ENCODE peak calls at places on chromosome 20, in four cellular contexts. One of them, this sample, is unnamed.

GRCh38 chr20:50152394-50153152 is 950 bp downstream of the PEDS1 start:
- DNase-seq in K562: peak
- DNase-seq in HepG2: no peak
- DNase-seq in GM12878: no peak
- DNase-seq in this sample: no peak

GRCh38 chr20:50642288-50642803 is 49.0 kb downstream of the RIPOR3 start:
- DNase-seq in K562: no peak
- DNase-seq in HepG2: no peak
- DNase-seq in GM12878: no peak
- DNase-seq in this sample: peak

GRCh38 chr20:21534453-21534852 is 20.6 kb upstream of the NKX2-2 start:
- DNase-seq in K562: no peak
- DNase-seq in HepG2: no peak
- DNase-seq in GM12878: no peak
- DNase-seq in this sample: no peak

GRCh38 chr20:60224914-60225313 is 266.7 kb downstream of the CDH26 start:
- DNase-seq in K562: peak
- DNase-seq in HepG2: peak
- DNase-seq in GM12878: no peak
- DNase-seq in this sample: peak

GRCh38 chr20:18805881-18806280 is 7.7 kb upstream of the SCP2D1 start:
- DNase-seq in K562: no peak
- DNase-seq in HepG2: no peak
- DNase-seq in GM12878: no peak
- DNase-seq in this sample: no peak

GRCh38 chr20:16624106-16624505 is 50.9 kb upstream of the KIF16B start:
- DNase-seq in K562: peak
- DNase-seq in HepG2: peak
- DNase-seq in GM12878: no peak
- DNase-seq in this sample: no peak

GRCh38 chr20:49320460-49320859 is 42.6 kb upstream of the ZNFX1 start:
- DNase-seq in K562: no peak
- DNase-seq in HepG2: peak
- DNase-seq in GM12878: no peak
- DNase-seq in this sample: peak

GRCh38 chr20:3785240-3786125 is 1.1 kb downstream of the CENPB start:
- DNase-seq in K562: peak
- DNase-seq in HepG2: no peak
- DNase-seq in GM12878: no peak
- DNase-seq in this sample: no peak

DNA sequence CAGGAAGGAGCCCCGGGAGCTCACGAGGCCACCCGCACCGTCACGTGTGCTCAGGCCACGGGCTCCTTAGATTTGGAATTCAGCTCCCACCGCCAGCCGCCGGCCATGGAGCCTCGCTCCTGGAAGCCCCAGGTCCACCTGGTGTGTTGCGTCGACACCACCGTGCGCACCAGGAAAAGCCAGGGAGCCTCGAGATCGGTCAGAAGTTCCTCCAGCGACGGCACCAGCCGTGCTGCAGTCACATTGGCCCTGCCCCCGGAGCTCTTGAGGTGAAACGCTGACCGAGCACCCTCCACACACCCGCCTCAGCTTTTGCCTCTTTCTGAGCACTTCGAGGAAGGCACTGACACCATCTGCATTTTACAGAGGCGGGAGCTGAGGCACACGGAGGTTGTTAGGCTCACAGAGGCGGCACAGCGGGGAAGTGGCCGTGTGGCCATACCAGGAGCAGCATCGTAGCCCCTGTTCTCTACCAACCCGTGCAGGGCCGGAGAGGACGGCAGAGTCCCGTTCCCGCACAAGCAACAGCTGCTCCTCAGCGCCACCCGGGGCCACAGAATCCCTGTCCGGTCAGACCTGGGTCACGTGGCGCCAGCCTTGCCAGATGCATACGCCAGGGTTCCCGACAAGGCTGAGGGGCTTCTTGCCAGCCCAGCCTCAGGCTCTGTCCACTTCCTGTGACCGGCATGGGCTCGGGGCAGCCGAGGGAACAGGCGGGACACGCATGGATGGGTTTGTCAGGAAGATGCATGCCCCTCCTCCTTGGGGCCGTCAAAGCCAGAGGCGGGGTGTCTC is 7.6 kb downstream of the NKAIN4 start:
- DNase-seq in K562: peak
- DNase-seq in HepG2: no peak
- DNase-seq in GM12878: no peak
- DNase-seq in this sample: no peak
- TF ChIP-seq EP300 in K562: no peak
- TF ChIP-seq EP300 in HepG2: no peak
- TF ChIP-seq EP300 in GM12878: no peak
- TF ChIP-seq EP300 in this sample: no peak

DNA sequence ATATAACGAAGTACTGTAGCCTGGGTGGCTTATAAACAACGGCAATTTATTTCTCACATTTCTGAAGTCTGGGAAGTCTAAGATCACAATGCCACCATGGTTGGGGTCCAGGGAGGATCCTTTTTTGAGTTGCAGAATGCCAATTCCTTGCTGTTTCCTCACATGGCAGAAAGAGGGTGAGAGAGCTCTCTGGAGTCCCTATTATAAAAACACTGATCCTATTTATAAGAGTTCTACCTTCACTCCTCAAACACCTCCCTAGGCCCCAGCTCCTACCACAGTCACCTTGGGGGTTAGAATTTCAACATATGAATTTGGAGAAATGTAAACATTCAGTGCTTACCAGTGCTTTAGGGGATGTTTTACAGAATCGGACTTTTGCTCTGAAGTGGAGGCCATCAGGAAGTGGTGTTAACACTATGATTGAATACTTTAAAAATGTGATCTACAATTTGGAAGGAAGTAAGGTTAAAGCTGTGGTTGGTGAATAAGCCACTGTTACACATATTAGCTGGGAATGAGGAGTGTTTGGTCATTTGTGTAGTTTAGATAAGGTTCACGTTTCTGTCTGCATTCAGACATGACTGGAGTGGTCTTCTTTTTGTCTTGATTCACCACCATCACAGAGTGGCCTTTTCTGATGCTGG is 79.9 kb upstream of the SPTLC3 start:
- DNase-seq in K562: no peak
- DNase-seq in HepG2: peak
- DNase-seq in GM12878: no peak
- DNase-seq in this sample: no peak
- TF ChIP-seq CHD4 in K562: no peak
- TF ChIP-seq CHD4 in HepG2: no peak
- TF ChIP-seq CHD4 in GM12878: no peak
- TF ChIP-seq CHD4 in this sample: no peak

GRCh38 chr20:8721098-8721497 is 347.8 kb upstream of the PLCB4 start:
- DNase-seq in K562: no peak
- DNase-seq in HepG2: peak
- DNase-seq in GM12878: peak
- DNase-seq in this sample: peak
- TF ChIP-seq CHD2 in K562: no peak
- TF ChIP-seq CHD2 in HepG2: no peak
- TF ChIP-seq CHD2 in GM12878: no peak
- TF ChIP-seq CHD2 in this sample: no peak

GRCh38 chr20:63876489-63877036 is 11.5 kb downstream of the TPD52L2 start:
- DNase-seq in K562: no peak
- DNase-seq in HepG2: no peak
- DNase-seq in GM12878: no peak
- DNase-seq in this sample: no peak

GRCh38 chr20:63868264-63868663 is 3.2 kb downstream of the TPD52L2 start:
- DNase-seq in K562: no peak
- DNase-seq in HepG2: no peak
- DNase-seq in GM12878: no peak
- DNase-seq in this sample: no peak

GRCh38 chr20:63874254-63874653 is 9.2 kb downstream of the TPD52L2 start:
- DNase-seq in K562: no peak
- DNase-seq in HepG2: no peak
- DNase-seq in GM12878: no peak
- DNase-seq in this sample: no peak

GRCh38 chr20:63877755-63878470 is 12.8 kb downstream of the TPD52L2 start:
- DNase-seq in K562: no peak
- DNase-seq in HepG2: no peak
- DNase-seq in GM12878: no peak
- DNase-seq in this sample: no peak

GRCh38 chr20:63873477-63873971 is 8.5 kb downstream of the TPD52L2 start:
- DNase-seq in K562: no peak
- DNase-seq in HepG2: no peak
- DNase-seq in GM12878: no peak
- DNase-seq in this sample: peak
- TF ChIP-seq EP300 in K562: no peak
- TF ChIP-seq EP300 in HepG2: no peak
- TF ChIP-seq EP300 in GM12878: no peak
- TF ChIP-seq EP300 in this sample: no peak

DNA sequence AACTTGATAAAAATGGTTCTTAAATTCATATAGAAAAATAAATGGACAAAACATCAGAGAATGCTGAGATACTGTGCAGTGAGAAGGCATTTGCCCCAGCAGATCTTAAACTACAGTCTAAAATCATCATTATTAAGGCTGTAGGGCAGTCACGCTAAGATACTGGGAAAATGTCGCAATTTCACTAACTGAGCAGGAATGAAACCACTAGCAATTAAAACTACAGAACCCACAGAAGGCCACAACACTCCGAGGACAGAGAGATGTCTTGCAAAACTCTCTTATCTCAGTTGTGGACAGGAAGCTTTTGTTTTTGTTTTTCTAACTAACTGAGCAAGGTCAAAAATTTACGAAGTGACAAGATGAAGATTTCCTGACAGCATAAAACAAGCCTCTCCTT is 18.3 kb downstream of the GNAS-AS1 start:
- DNase-seq in K562: no peak
- DNase-seq in HepG2: no peak
- DNase-seq in GM12878: no peak
- DNase-seq in this sample: no peak
- TF ChIP-seq CHD4 in K562: no peak
- TF ChIP-seq CHD4 in HepG2: no peak
- TF ChIP-seq CHD4 in GM12878: no peak
- TF ChIP-seq CHD4 in this sample: no peak

GRCh38 chr20:37564388-37565133 is 36.9 kb upstream of the BLCAP start:
- DNase-seq in K562: peak
- DNase-seq in HepG2: peak
- DNase-seq in GM12878: no peak
- DNase-seq in this sample: peak
- TF ChIP-seq CHD2 in K562: no peak
- TF ChIP-seq CHD2 in HepG2: no peak
- TF ChIP-seq CHD2 in GM12878: no peak
- TF ChIP-seq CHD2 in this sample: no peak

GRCh38 chr20:53611449-53611894 is 17.8 kb upstream of the ZNF217 start:
- DNase-seq in K562: no peak
- DNase-seq in HepG2: no peak
- DNase-seq in GM12878: peak
- DNase-seq in this sample: peak
- TF ChIP-seq EP300 in K562: peak
- TF ChIP-seq EP300 in HepG2: no peak
- TF ChIP-seq EP300 in GM12878: peak
- TF ChIP-seq EP300 in this sample: no peak

GRCh38 chr20:824490-824889 is 9.0 kb upstream of the FAM110A start:
- DNase-seq in K562: no peak
- DNase-seq in HepG2: no peak
- DNase-seq in GM12878: no peak
- DNase-seq in this sample: no peak
- TF ChIP-seq CHD4 in K562: no peak
- TF ChIP-seq CHD4 in HepG2: no peak
- TF ChIP-seq CHD4 in GM12878: no peak
- TF ChIP-seq CHD4 in this sample: no peak

GRCh38 chr20:8953300-8953699 is 115.6 kb upstream of the PLCB4 start:
- DNase-seq in K562: no peak
- DNase-seq in HepG2: no peak
- DNase-seq in GM12878: no peak
- DNase-seq in this sample: no peak
- TF ChIP-seq CHD2 in K562: no peak
- TF ChIP-seq CHD2 in HepG2: no peak
- TF ChIP-seq CHD2 in GM12878: no peak
- TF ChIP-seq CHD2 in this sample: no peak

This sample was measured in A549.